ENCODE peak calls at places on chromosomes 5 and 9, in eight cellular contexts. E, X, C, K, P, R, S and G are unnamed samples.

GRCh38 chr5:144187699-144188294 is 17.1 kb downstream of the KCTD16 start:
- DNase-seq in S (no peak), R (no peak), C (peak), X (peak), P (no peak), K (peak), E (peak), G (no peak)

GRCh38 chr9:88481933-88482332 is 53.0 kb upstream of the NXNL2 start:
- DNase-seq in P (no peak), E (no peak), K (no peak), R (peak), S (no peak), X (no peak), C (no peak), G (peak)

GRCh38 chr9:132882616-132883015 is 3.9 kb downstream of the SPACA9 start:
- DNase-seq in K (no peak), C (no peak), E (no peak), P (no peak), S (no peak), X (no peak), R (no peak), G (no peak)

GRCh38 chr5:56050566-56051292 is 56.0 kb upstream of the IL6ST start:
- DNase-seq in X (no peak), K (no peak), S (no peak), E (no peak), R (no peak), P (no peak), C (no peak), G (no peak)

GRCh38 chr5:94199566-94199965 is 418.8 kb downstream of the KIAA0825 start:
- DNase-seq in P (no peak), R (no peak), K (no peak), E (no peak), X (no peak), C (no peak), S (no peak), G (no peak)

GRCh38 chr5:113678924-113679575 is 165.6 kb downstream of the YTHDC2 start:
- DNase-seq in R (peak), K (peak), S (no peak), C (peak), X (no peak), E (peak), P (no peak), G (peak)

GRCh38 chr5:43663916-43664315 is 60.9 kb downstream of the NNT start:
- DNase-seq in C (no peak), X (no peak), P (no peak), E (no peak), K (no peak), S (no peak), R (no peak), G (no peak)

GRCh38 chr9:21770877-21771560 is 31.4 kb upstream of the MTAP start:
- DNase-seq in P (no peak), S (no peak), C (no peak), E (peak), K (no peak), X (peak), R (no peak), G (no peak)

GRCh38 chr9:93860694-93861658 is 94.2 kb downstream of the BARX1 start:
- DNase-seq in P (no peak), S (no peak), C (no peak), X (no peak), E (no peak), K (no peak), R (no peak), G (no peak)

GRCh38 chr9:100813871-100814270 is 214.7 kb upstream of the PLPPR1 start:
- DNase-seq in X (no peak), C (no peak), K (no peak), R (no peak), P (no peak), E (no peak), S (no peak), G (no peak)

GRCh38 chr9:7910426-7911015 is 110.9 kb upstream of the DMAC1 start:
- DNase-seq in E (no peak), S (no peak), X (no peak), P (no peak), R (no peak), C (no peak), K (no peak), G (peak)

GRCh38 chr5:58208674-58209073 is 251.2 kb downstream of the PLK2 start:
- DNase-seq in R (no peak), K (no peak), E (no peak), P (no peak), C (no peak), X (no peak), S (no peak), G (no peak)

GRCh38 chr5:92421937-92422336 is 1038.8 kb upstream of the ARRDC3 start:
- DNase-seq in P (no peak), S (no peak), E (no peak), R (no peak), C (no peak), X (no peak), K (no peak), G (no peak)

GRCh38 chr5:152332696-152333095 is 72.4 kb downstream of the NMUR2 start:
- DNase-seq in R (no peak), K (peak), P (no peak), E (no peak), X (no peak), C (no peak), S (no peak), G (no peak)

GRCh38 chr5:173882632-173883031 is 5.5 kb upstream of the CPEB4 start:
- DNase-seq in E (peak), P (no peak), X (no peak), C (no peak), S (no peak), K (no peak), R (no peak), G (no peak)

GRCh38 chr9:133691659-133692363 is 46.3 kb downstream of the SARDH start:
- DNase-seq in R (no peak), K (peak), P (no peak), X (no peak), E (peak), S (no peak), C (peak), G (no peak)

GRCh38 chr5:158921441-158922262 is 178.1 kb downstream of the EBF1 start:
- DNase-seq in E (no peak), K (no peak), R (no peak), X (no peak), C (no peak), S (no peak), P (no peak), G (no peak)

GRCh38 chr5:135393229-135393628 is 5.8 kb downstream of the MACROH2A1 start:
- DNase-seq in P (no peak), C (no peak), S (no peak), R (no peak), X (no peak), K (no peak), E (no peak), G (no peak)

GRCh38 chr5:125037020-125037419 is 290.6 kb upstream of the ZNF608 start:
- DNase-seq in P (no peak), E (no peak), X (no peak), K (no peak), S (no peak), R (no peak), C (no peak), G (no peak)

GRCh38 chr9:88816141-88816540 is 175.1 kb upstream of the S1PR3 start:
- DNase-seq in E (peak), P (no peak), S (no peak), R (no peak), X (no peak), C (no peak), K (no peak), G (no peak)

GRCh38 chr9:77462066-77462465 is 186.1 kb downstream of the GNA14 start:
- DNase-seq in X (no peak), P (no peak), R (no peak), C (no peak), K (no peak), S (no peak), E (no peak), G (no peak)

GRCh38 chr9:2495221-2496005 is 126.2 kb upstream of the VLDLR start:
- DNase-seq in P (no peak), E (no peak), K (no peak), C (no peak), X (no peak), R (no peak), S (no peak), G (no peak)